ENCODE peak calls at places on chromosome 14, in four cellular contexts. U, X, Q and N are unnamed samples.
A peak's percentile ranks its signal among the peaks of the same experiment; 100 is the strongest.

GRCh38 chr14:56119221-56119967 is 1.2 kb downstream of the PELI2 start:
- DNase-seq in U (peak; percentile 52), X (peak; percentile 58), Q (peak; percentile 77), N (no peak)

GRCh38 chr14:58078068-58078467 is 73.9 kb downstream of the ARMH4 start:
- DNase-seq in U (peak; percentile 84), X (no peak), Q (no peak), N (no peak)

GRCh38 chr14:81427348-81428058 is 27.4 kb upstream of the STON2 start:
- DNase-seq in U (no peak), Q (no peak), X (peak; percentile 47), N (no peak)

GRCh38 chr14:104978774-104979691 is 859 bp upstream of the AHNAK2 start:
- DNase-seq in X (no peak), U (no peak), Q (peak; percentile 68), N (no peak)

GRCh38 chr14:22769369-22769768 is 2.9 kb downstream of the OXA1L start:
- DNase-seq in Q (no peak), X (no peak), U (no peak), N (no peak)

GRCh38 chr14:38001501-38001900 is 206.2 kb upstream of the SSTR1 start:
- DNase-seq in Q (no peak), U (no peak), X (no peak), N (no peak)

GRCh38 chr14:24296341-24297157 is 3.0 kb downstream of the DHRS1 start:
- DNase-seq in Q (peak; percentile 73), X (peak; percentile 60), U (peak; percentile 97), N (no peak)

GRCh38 chr14:71739273-71739990 is 192.8 kb upstream of the RGS6 start:
- DNase-seq in X (no peak), Q (no peak), U (peak; percentile 43), N (no peak)

GRCh38 chr14:61168126-61168525 is 113.0 kb downstream of the TMEM30B start:
- DNase-seq in U (no peak), Q (no peak), X (no peak), N (no peak)

GRCh38 chr14:28609228-28609828 is 157.3 kb upstream of the FOXG1 start:
- DNase-seq in X (no peak), U (peak; percentile 1), Q (no peak), N (no peak)

GRCh38 chr14:31047503-31047902 is 21.3 kb upstream of the STRN3 start:
- DNase-seq in Q (no peak), U (no peak), X (no peak), N (no peak)

GRCh38 chr14:72075649-72076334 is 143.6 kb downstream of the RGS6 start:
- DNase-seq in X (no peak), U (no peak), Q (no peak), N (no peak)

GRCh38 chr14:65259000-65259399 is 153.5 kb upstream of the FUT8 start:
- DNase-seq in U (no peak), Q (no peak), X (no peak), N (no peak)

GRCh38 chr14:97943619-97944018 is 1146.4 kb downstream of the VRK1 start:
- DNase-seq in U (no peak), Q (no peak), X (no peak), N (no peak)

GRCh38 chr14:63276492-63277342 is 42.0 kb downstream of the GPHB5 start:
- DNase-seq in X (no peak), U (peak; percentile 64), Q (no peak), N (no peak)

GRCh38 chr14:104872469-104873341 is 7.6 kb downstream of the CEP170B start:
- DNase-seq in X (no peak), Q (no peak), U (peak; percentile 37), N (no peak)

GRCh38 chr14:98956616-98957015 is 315.4 kb downstream of the BCL11B start:
- DNase-seq in Q (peak; percentile 35), X (no peak), U (no peak), N (no peak)

GRCh38 chr14:32593290-32593942 is 264.3 kb downstream of the AKAP6 start:
- DNase-seq in Q (no peak), U (peak; percentile 69), X (no peak), N (no peak)

GRCh38 chr14:74427651-74428050 is 1.6 kb upstream of the SYNDIG1L start:
- DNase-seq in X (no peak), Q (no peak), U (no peak), N (no peak)

GRCh38 chr14:74425525-74426201 is 347 bp downstream of the SYNDIG1L start:
- DNase-seq in X (peak; percentile 33), Q (no peak), U (no peak), N (no peak)

GRCh38 chr14:74426202-74426582 is at the start of gene SYNDIG1L:
- DNase-seq in X (no peak), Q (no peak), U (no peak), N (no peak)

GRCh38 chr14:74429991-74430390 is 4.0 kb upstream of the SYNDIG1L start:
- DNase-seq in Q (no peak), X (no peak), U (no peak), N (no peak)

GRCh38 chr14:74429221-74429691 is 3.2 kb upstream of the SYNDIG1L start:
- DNase-seq in X (no peak), Q (no peak), U (no peak), N (no peak)
- H3K27me3 ChIP-seq in X (peaks cover 15% of the 10 kb centered on the region), Q (peaks cover 20% of the 10 kb centered on the region), U (peaks cover 61% of the 10 kb centered on the region), N (no peaks in the 10 kb centered on the region)

GRCh38 chr14:89276424-89276975 is 140.5 kb downstream of the FOXN3 start:
- DNase-seq in U (peak; percentile 76), X (no peak), Q (no peak), N (no peak)
- TF ChIP-seq POLR2A in U (no peak), X (no peak), Q (no peak), N (no peak)

GRCh38 chr14:36655054-36655381 is 6.6 kb upstream of the PAX9 start:
- DNase-seq in U (no peak), Q (no peak), X (no peak), N (no peak)
- H3K27me3 ChIP-seq in U (peaks cover 81% of the 10 kb centered on the region), Q (peaks cover 92% of the 10 kb centered on the region), X (peaks cover 100% of the 10 kb centered on the region), N (no peaks in the 10 kb centered on the region)

GRCh38 chr14:59190372-59190771 is 1.9 kb downstream of the DAAM1 start:
- DNase-seq in X (peak; percentile 33), U (no peak), Q (no peak), N (no peak)

GRCh38 chr14:59189822-59190368 is 1.4 kb downstream of the DAAM1 start:
- DNase-seq in Q (peak; percentile 95), X (peak; percentile 87), U (peak; percentile 91), N (peak; percentile 30)

GRCh38 chr14:59189281-59189821 is 884 bp downstream of the DAAM1 start:
- DNase-seq in U (peak; percentile 18), X (no peak), Q (no peak), N (no peak)

GRCh38 chr14:59187802-59188460 is 536 bp upstream of the DAAM1 start:
- DNase-seq in U (no peak), Q (peak; percentile 77), X (peak; percentile 60), N (no peak)

DNA sequence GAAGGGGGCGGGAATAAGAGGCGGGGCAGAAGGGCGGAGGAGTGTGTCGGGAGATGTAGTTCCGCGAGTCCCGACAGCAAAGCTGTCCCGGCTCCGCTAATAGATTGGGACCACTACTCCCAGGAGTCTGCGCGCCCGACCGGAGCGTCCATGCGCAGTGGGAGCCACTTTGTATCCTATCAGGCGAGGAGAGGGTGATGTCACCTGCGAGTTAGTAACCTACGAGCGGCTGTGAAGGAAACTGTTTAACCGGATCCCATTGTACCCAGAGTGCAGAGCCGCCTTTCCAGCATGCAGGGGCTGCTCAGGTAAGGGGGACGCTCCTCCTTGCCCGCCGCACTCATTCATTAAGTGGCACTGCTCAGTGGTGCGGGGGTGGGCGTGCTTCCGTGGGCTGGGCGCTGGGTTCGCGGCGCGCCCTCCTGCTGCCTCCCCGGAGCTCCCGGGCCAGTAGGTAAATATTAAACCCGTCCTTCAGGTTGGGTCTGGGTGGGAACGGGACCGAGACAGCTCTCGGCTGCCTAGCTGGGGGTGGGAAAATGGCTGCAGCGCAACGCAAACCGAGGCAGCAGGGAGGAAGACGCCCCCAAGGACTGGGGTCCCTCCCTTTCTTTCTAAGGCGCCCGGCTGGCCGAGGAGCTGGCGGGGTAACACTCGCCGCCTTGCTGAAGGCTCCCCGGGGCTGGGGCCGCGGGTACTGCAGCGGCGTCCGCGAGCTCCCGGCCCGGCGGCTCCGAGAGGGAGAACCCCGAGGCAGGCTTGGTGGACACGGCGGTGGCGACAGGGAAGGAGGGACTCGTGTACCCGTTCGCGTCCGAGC is at the start of gene DAAM1:
- DNase-seq in Q (peak; percentile 100), U (peak; percentile 98), X (peak; percentile 99), N (peak; percentile 94)
- TF ChIP-seq POLR2A in Q (peak; percentile 94), U (peak; percentile 72), X (peak; percentile 99), N (peak; percentile 96)

GRCh38 chr14:76382495-76382832 is 6.5 kb downstream of the ESRRB start:
- DNase-seq in X (no peak), U (no peak), Q (no peak), N (no peak)
- H3K27me3 ChIP-seq in X (peaks cover 63% of the 10 kb centered on the region), U (peaks cover 60% of the 10 kb centered on the region), Q (peaks cover 28% of the 10 kb centered on the region), N (peaks cover 11% of the 10 kb centered on the region)

DNA sequence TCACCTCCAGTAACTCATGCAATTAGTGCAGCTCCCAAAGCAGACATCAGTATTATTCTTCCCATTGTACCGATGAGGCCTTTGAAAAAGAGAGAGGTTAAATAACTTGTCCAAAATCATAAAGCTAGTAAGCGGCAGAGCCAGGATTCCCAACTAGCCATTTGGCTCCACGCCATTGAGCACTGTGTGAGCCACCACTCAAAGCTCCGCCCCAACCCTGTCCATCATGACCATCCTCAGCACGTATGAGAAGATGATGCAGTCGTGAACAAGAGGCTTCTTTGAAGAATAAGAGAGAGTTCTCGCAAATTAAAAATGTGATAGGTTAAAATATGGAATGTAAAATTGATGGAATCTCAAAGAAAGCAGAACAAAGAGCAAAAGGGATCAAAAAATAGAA is 14.6 kb downstream of the CLMN start:
- DNase-seq in Q (no peak), U (no peak), X (no peak), N (no peak)
- TF ChIP-seq POLR2A in Q (no peak), U (no peak), X (no peak), N (no peak)

DNA sequence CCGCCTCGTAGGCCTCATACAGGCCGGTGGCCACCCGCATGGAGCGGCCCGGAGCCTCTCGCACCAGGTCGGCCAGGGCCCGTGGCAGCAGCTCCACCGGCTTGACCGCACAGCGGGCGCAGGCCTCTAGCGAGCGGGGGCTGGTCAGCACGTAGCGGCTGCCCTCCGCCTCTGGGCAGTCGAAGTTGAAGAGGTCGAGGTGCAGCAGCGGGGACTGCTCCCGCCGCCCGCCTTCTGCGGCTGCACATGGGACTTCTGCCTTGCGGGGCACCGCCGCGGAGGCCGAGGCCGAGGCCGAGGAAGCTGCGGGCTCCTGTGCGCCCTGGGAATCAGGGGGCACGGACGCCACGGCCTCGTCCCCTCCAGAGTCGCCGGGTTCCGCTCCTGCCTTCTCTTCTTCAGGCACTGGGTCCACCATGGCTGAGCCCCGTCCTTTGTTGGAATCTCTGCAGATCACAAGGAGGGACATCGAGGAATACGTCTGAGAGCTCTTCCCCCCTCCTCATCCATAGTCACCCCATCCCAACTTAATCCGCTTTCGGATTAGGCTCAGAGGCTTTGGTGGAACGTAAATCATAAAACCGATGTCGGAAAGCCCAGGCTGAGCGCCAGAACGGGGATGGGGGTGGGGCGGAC is 1.3 kb downstream of the CCDC177 start:
- DNase-seq in Q (no peak), U (no peak), X (no peak), N (no peak)
- H3K27me3 ChIP-seq in Q (peaks cover 70% of the 10 kb centered on the region), U (peaks cover 78% of the 10 kb centered on the region), X (peaks cover 83% of the 10 kb centered on the region), N (peaks cover 14% of the 10 kb centered on the region)